ENCODE peak calls at places on chromosomes 12 and 14, in four cellular contexts. One of them, this sample, is unnamed.

GRCh38 chr14:33914676-33915516 is 36.0 kb downstream of the EGLN3 start:
- DNase-seq in H1: no peak
- DNase-seq in mesendoderm: peak
- DNase-seq in IMR-90: peak
- DNase-seq in this sample: no peak

GRCh38 chr12:96220902-96221301 is 26.7 kb downstream of the ELK3 start:
- DNase-seq in mesendoderm: no peak
- DNase-seq in IMR-90: peak
- DNase-seq in H1: no peak
- DNase-seq in this sample: no peak

GRCh38 chr12:57133916-57134315 is 5.6 kb downstream of the LRP1 start:
- DNase-seq in IMR-90: no peak
- DNase-seq in mesendoderm: no peak
- DNase-seq in H1: no peak
- DNase-seq in this sample: no peak

GRCh38 chr12:100295764-100296555 is 29.0 kb downstream of the SCYL2 start:
- DNase-seq in H1: no peak
- DNase-seq in IMR-90: peak
- DNase-seq in mesendoderm: no peak
- DNase-seq in this sample: no peak

GRCh38 chr12:9389796-9390195 is 181.6 kb upstream of the PZP start:
- DNase-seq in mesendoderm: no peak
- DNase-seq in H1: no peak
- DNase-seq in IMR-90: no peak
- DNase-seq in this sample: no peak

GRCh38 chr14:95183082-95183481 is 25.8 kb upstream of the DICER1 start:
- DNase-seq in mesendoderm: no peak
- DNase-seq in IMR-90: no peak
- DNase-seq in H1: no peak
- DNase-seq in this sample: no peak

GRCh38 chr12:119069029-119069731 is 87.8 kb downstream of the SRRM4 start:
- DNase-seq in mesendoderm: peak
- DNase-seq in IMR-90: no peak
- DNase-seq in H1: no peak
- DNase-seq in this sample: no peak

GRCh38 chr14:103881927-103882281 is 34.5 kb upstream of the PPP1R13B start:
- DNase-seq in mesendoderm: no peak
- DNase-seq in H1: no peak
- DNase-seq in IMR-90: no peak
- DNase-seq in this sample: no peak

GRCh38 chr12:1911598-1912575 is 6.6 kb downstream of the CACNA2D4 start:
- DNase-seq in mesendoderm: no peak
- DNase-seq in H1: no peak
- DNase-seq in IMR-90: no peak
- DNase-seq in this sample: peak

GRCh38 chr12:109818900-109819500 is 14.2 kb downstream of the TRPV4 start:
- DNase-seq in IMR-90: peak
- DNase-seq in H1: no peak
- DNase-seq in mesendoderm: no peak
- DNase-seq in this sample: no peak

GRCh38 chr12:13124661-13125505 is 21.4 kb upstream of the GSG1 start:
- DNase-seq in mesendoderm: peak
- DNase-seq in IMR-90: peak
- DNase-seq in H1: no peak
- DNase-seq in this sample: no peak

GRCh38 chr14:104252256-104253215 is 114.1 kb downstream of the KIF26A start:
- DNase-seq in IMR-90: no peak
- DNase-seq in mesendoderm: no peak
- DNase-seq in H1: no peak
- DNase-seq in this sample: peak

GRCh38 chr12:41514907-41515306 is 326.8 kb downstream of the PDZRN4 start:
- DNase-seq in H1: no peak
- DNase-seq in IMR-90: no peak
- DNase-seq in mesendoderm: peak
- DNase-seq in this sample: no peak

DNA sequence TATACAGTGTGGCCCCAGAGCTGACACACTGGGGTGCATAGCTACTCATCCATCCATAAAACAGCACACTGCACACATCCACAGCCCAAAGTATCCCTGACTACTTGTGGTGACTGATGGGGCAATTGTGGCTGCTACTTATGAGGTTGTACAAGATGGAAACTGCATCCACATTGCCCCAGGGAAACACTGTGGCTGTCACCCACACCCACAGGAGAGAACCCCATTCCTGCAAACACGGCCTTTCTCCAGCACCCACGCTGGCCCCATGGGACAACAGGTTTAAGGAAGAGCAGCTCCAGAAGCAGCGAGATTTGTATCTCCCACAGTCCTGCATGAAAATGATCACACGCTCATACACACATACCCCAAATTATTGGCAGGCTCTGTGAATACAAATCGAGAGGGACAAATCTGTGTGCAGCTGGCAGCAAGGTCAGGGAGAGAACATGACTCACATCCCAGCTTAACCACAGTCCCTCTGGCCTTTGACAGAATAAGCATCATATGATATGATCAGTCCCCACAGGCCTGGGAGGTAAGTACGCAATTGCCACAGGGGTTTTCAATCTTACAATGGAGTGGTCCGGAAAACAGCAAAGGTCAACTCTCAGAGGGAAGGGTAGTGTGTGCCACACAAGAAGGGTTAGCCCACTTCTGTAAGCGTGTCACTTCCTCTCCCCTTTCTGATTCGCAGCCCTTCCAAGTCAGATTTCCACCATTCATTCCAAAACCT is 61.9 kb downstream of the ESR2 start:
- DNase-seq in IMR-90: peak
- DNase-seq in mesendoderm: no peak
- DNase-seq in H1: no peak
- DNase-seq in this sample: no peak
- H3K27ac ChIP-seq in IMR-90: peak
- H3K27ac ChIP-seq in mesendoderm: no peak
- H3K27ac ChIP-seq in H1: no peak
- H3K27ac ChIP-seq in this sample: no peak

GRCh38 chr12:65936529-65936911 is 112.2 kb downstream of the HMGA2 start:
- DNase-seq in H1: no peak
- DNase-seq in mesendoderm: no peak
- DNase-seq in IMR-90: no peak
- DNase-seq in this sample: no peak
- H2AK5ac ChIP-seq in H1: no peak
- H2AK5ac ChIP-seq in mesendoderm: no peak
- H2AK5ac ChIP-seq in IMR-90: no peak
- H2AK5ac ChIP-seq in this sample: no peak

DNA sequence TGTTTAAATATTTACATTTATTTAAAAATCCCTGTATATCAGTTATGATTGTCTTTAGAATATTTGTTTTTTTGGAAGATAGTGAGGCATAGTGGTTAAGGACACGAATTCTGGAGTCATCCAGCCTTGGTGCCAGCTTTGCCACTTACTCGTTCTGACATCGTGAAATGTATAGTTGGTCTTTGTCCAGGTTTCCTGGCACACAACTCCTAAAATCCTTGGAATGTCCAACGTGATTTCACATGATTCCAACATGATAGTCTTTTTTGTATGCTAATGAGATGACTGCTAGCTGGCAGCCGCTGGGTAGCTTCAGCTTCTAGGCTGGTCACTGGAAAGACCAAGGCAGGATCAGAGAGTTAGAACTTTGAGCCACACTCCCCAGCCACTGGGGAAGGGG is 64.8 kb downstream of the PRICKLE1 start:
- DNase-seq in mesendoderm: no peak
- DNase-seq in H1: no peak
- DNase-seq in IMR-90: no peak
- DNase-seq in this sample: no peak
- H3K56ac ChIP-seq in mesendoderm: no peak
- H3K56ac ChIP-seq in H1: no peak
- H3K56ac ChIP-seq in IMR-90: no peak
- H3K56ac ChIP-seq in this sample: no peak

GRCh38 chr12:46519407-46519806 is 146.8 kb upstream of the SLC38A2 start:
- DNase-seq in H1: no peak
- DNase-seq in IMR-90: no peak
- DNase-seq in mesendoderm: no peak
- DNase-seq in this sample: no peak
- H3K27ac ChIP-seq in H1: no peak
- H3K27ac ChIP-seq in IMR-90: peak
- H3K27ac ChIP-seq in mesendoderm: no peak
- H3K27ac ChIP-seq in this sample: no peak

This sample was measured in H9.